ENCODE peak calls at places on chromosomes 2 and 18, in seven cellular contexts. A is Ammon's horn; U is AG08395; G is CD4-positive, alpha-beta T cell; L is fibroblast of the conjunctiva; S is WTC11; C is activated CD4-positive, alpha-beta memory T cell treated with anti-CD3 and anti-CD28 coated beads, Interleukin-2, amount 10 ng/mL, durations not matched to agents 7 days and 5 days. K is an unnamed sample.
A peak's percentile ranks its signal among the peaks of the same experiment; 100 is the strongest.

GRCh38 chr2:121579326-121579725 is 48.6 kb downstream of the RNU4ATAC start:
- DNase-seq in A (peak; percentile 19), S (no peak), L (no peak), G (no peak), U (no peak), C (no peak), K (no peak)

GRCh38 chr2:1988594-1988993 is 244.3 kb upstream of the PXDN start:
- DNase-seq in U (no peak), L (no peak), G (no peak), A (no peak), S (no peak), C (no peak), K (no peak)

GRCh38 chr2:173806761-173807160 is 158.4 kb downstream of the SP3 start:
- DNase-seq in C (no peak), S (no peak), U (no peak), L (no peak), A (no peak), G (no peak), K (no peak)

GRCh38 chr2:151237422-151238012 is 24.1 kb downstream of the RBM43 start:
- DNase-seq in S (no peak), C (no peak), U (peak; percentile 10), A (no peak), L (no peak), G (no peak), K (no peak)

GRCh38 chr2:72694715-72695496 is 130.9 kb downstream of the EXOC6B start:
- DNase-seq in S (no peak), U (peak; percentile 13), L (peak; percentile 75), G (no peak), C (no peak), A (peak; percentile 12), K (peak; percentile 8)

GRCh38 chr2:20065885-20066602 is 14.6 kb upstream of the LAPTM4A start:
- DNase-seq in G (no peak), C (no peak), A (peak; percentile 37), U (peak; percentile 37), L (peak; percentile 71), S (no peak), K (no peak)

GRCh38 chr2:239937866-239938640 is 87.1 kb downstream of the NDUFA10 start:
- DNase-seq in C (no peak), A (no peak), L (no peak), S (peak; percentile 1), U (no peak), G (no peak), K (no peak)

GRCh38 chr2:100013892-100014677 is 128.3 kb downstream of the AFF3 start:
- DNase-seq in U (peak; percentile 91), G (no peak), A (no peak), C (no peak), S (peak; percentile 37), L (peak; percentile 99), K (peak; percentile 95)

GRCh38 chr2:207767461-207768167 is 2.1 kb downstream of the FZD5 start:
- DNase-seq in G (no peak), L (no peak), S (peak; percentile 61), U (no peak), C (no peak), A (peak; percentile 40), K (no peak)

GRCh38 chr18:79385326-79385725 is 10.4 kb upstream of the NFATC1 start:
- DNase-seq in C (no peak), S (no peak), L (no peak), G (no peak), A (no peak), U (no peak), K (no peak)

GRCh38 chr2:9745153-9745899 is 97.9 kb upstream of the TAF1B start:
- DNase-seq in L (no peak), G (no peak), A (no peak), S (no peak), C (no peak), U (peak; percentile 51), K (no peak)

GRCh38 chr2:8135051-8135675 is 546.7 kb upstream of the ID2 start:
- DNase-seq in A (no peak), G (no peak), L (no peak), C (no peak), U (no peak), S (no peak), K (no peak)

GRCh38 chr2:239223330-239224248 is 177.2 kb downstream of the HDAC4 start:
- DNase-seq in L (peak; percentile 67), G (no peak), C (no peak), A (peak; percentile 87), S (no peak), U (peak; percentile 79), K (no peak)

GRCh38 chr2:70553584-70554337 is at the start of gene TGFA:
- DNase-seq in U (peak; percentile 75), G (peak; percentile 64), A (peak; percentile 83), S (peak; percentile 87), C (peak; percentile 64), L (no peak), K (no peak)

GRCh38 chr2:201233192-201234166 is 26.9 kb upstream of the CASP8 start:
- DNase-seq in C (peak; percentile 91), S (peak; percentile 51), G (peak; percentile 78), A (peak; percentile 46), L (no peak), U (peak; percentile 34), K (no peak)

GRCh38 chr2:196330645-196331044 is 159.3 kb upstream of the STK17B start:
- DNase-seq in C (no peak), L (no peak), S (no peak), U (no peak), G (no peak), A (no peak), K (no peak)

GRCh38 chr2:224802407-224802806 is 86.2 kb upstream of the CCDC195 start:
- DNase-seq in U (peak; percentile 55), S (no peak), L (no peak), C (no peak), A (no peak), G (no peak), K (no peak)

GRCh38 chr2:207188601-207189000 is 22.9 kb upstream of the KLF7 start:
- DNase-seq in U (peak; percentile 46), L (no peak), G (no peak), C (no peak), A (no peak), S (no peak), K (no peak)

GRCh38 chr18:63141777-63142176 is 177.8 kb downstream of the BCL2 start:
- DNase-seq in S (no peak), L (no peak), A (no peak), C (no peak), G (no peak), U (no peak), K (no peak)

GRCh38 chr18:40851014-40851429 is 1104.0 kb upstream of the PIK3C3 start:
- DNase-seq in S (no peak), L (no peak), A (no peak), C (no peak), U (no peak), G (no peak), K (no peak)

GRCh38 chr2:65320042-65320711 is 92.5 kb downstream of the ACTR2 start:
- DNase-seq in G (no peak), U (peak; percentile 85), L (peak; percentile 66), A (no peak), S (no peak), C (peak; percentile 43), K (peak; percentile 60)

GRCh38 chr18:8987250-8987649 is 115.2 kb upstream of the NDUFV2 start:
- DNase-seq in C (no peak), U (peak; percentile 25), A (peak; percentile 32), G (no peak), L (peak; percentile 9), S (no peak), K (no peak)

GRCh38 chr18:7908686-7909299 is 341.7 kb downstream of the PTPRM start:
- DNase-seq in S (no peak), C (no peak), L (no peak), U (no peak), A (no peak), G (no peak), K (no peak)

GRCh38 chr2:47360283-47360682 is 42.7 kb upstream of the MSH2 start:
- DNase-seq in C (no peak), L (no peak), U (no peak), A (no peak), G (no peak), S (no peak), K (no peak)

K was measured in amniotic stem cell.